ENCODE peak calls at places on chromosomes 12 and 14, in ten cellular contexts. One of them, this sample, is unnamed.

GRCh38 chr14:104827173-104828055 is 26.5 kb downstream of the ZBTB42 start:
- DNase-seq in omental fat pad: no peak
- DNase-seq in non-pigmented ciliary epithelial cell: no peak
- DNase-seq in naive thymus-derived CD8-positive, alpha-beta T cell: peak
- DNase-seq in upper lobe of right lung: peak
- DNase-seq in RCC 7860: no peak
- DNase-seq in HCEC 1CT: peak
- DNase-seq in lung: peak
- DNase-seq in stimulated activated CD4-positive, alpha-beta T cell treated with anti-CD3 and anti-CD28 coated beads, Interleukin-2, amount 100 ng/mL, for 4 hours: no peak
- DNase-seq in foreskin fibroblast: peak
- DNase-seq in this sample: peak

GRCh38 chr14:31476131-31476917 is 11.5 kb downstream of the GPR33 start:
- DNase-seq in naive thymus-derived CD8-positive, alpha-beta T cell: no peak
- DNase-seq in HCEC 1CT: no peak
- DNase-seq in foreskin fibroblast: peak
- DNase-seq in upper lobe of right lung: no peak
- DNase-seq in stimulated activated CD4-positive, alpha-beta T cell treated with anti-CD3 and anti-CD28 coated beads, Interleukin-2, amount 100 ng/mL, for 4 hours: no peak
- DNase-seq in omental fat pad: no peak
- DNase-seq in non-pigmented ciliary epithelial cell: no peak
- DNase-seq in lung: no peak
- DNase-seq in RCC 7860: no peak
- DNase-seq in this sample: no peak

GRCh38 chr12:2057041-2057792 is 4.4 kb downstream of the CACNA1C start:
- DNase-seq in RCC 7860: peak
- DNase-seq in omental fat pad: no peak
- DNase-seq in stimulated activated CD4-positive, alpha-beta T cell treated with anti-CD3 and anti-CD28 coated beads, Interleukin-2, amount 100 ng/mL, for 4 hours: no peak
- DNase-seq in lung: no peak
- DNase-seq in foreskin fibroblast: peak
- DNase-seq in non-pigmented ciliary epithelial cell: no peak
- DNase-seq in upper lobe of right lung: no peak
- DNase-seq in naive thymus-derived CD8-positive, alpha-beta T cell: no peak
- DNase-seq in HCEC 1CT: peak
- DNase-seq in this sample: peak

GRCh38 chr14:53060046-53060445 is 93.1 kb downstream of the DDHD1 start:
- DNase-seq in upper lobe of right lung: no peak
- DNase-seq in foreskin fibroblast: peak
- DNase-seq in non-pigmented ciliary epithelial cell: no peak
- DNase-seq in stimulated activated CD4-positive, alpha-beta T cell treated with anti-CD3 and anti-CD28 coated beads, Interleukin-2, amount 100 ng/mL, for 4 hours: no peak
- DNase-seq in RCC 7860: no peak
- DNase-seq in lung: no peak
- DNase-seq in naive thymus-derived CD8-positive, alpha-beta T cell: no peak
- DNase-seq in omental fat pad: no peak
- DNase-seq in HCEC 1CT: peak
- DNase-seq in this sample: no peak

GRCh38 chr14:87529081-87529480 is 463.9 kb downstream of the GALC start:
- DNase-seq in stimulated activated CD4-positive, alpha-beta T cell treated with anti-CD3 and anti-CD28 coated beads, Interleukin-2, amount 100 ng/mL, for 4 hours: no peak
- DNase-seq in foreskin fibroblast: no peak
- DNase-seq in upper lobe of right lung: no peak
- DNase-seq in lung: no peak
- DNase-seq in omental fat pad: no peak
- DNase-seq in HCEC 1CT: no peak
- DNase-seq in RCC 7860: no peak
- DNase-seq in naive thymus-derived CD8-positive, alpha-beta T cell: no peak
- DNase-seq in non-pigmented ciliary epithelial cell: no peak
- DNase-seq in this sample: no peak

GRCh38 chr14:101708853-101709532 is 52.5 kb upstream of the PPP2R5C start:
- DNase-seq in non-pigmented ciliary epithelial cell: no peak
- DNase-seq in upper lobe of right lung: no peak
- DNase-seq in omental fat pad: no peak
- DNase-seq in lung: no peak
- DNase-seq in stimulated activated CD4-positive, alpha-beta T cell treated with anti-CD3 and anti-CD28 coated beads, Interleukin-2, amount 100 ng/mL, for 4 hours: no peak
- DNase-seq in RCC 7860: no peak
- DNase-seq in foreskin fibroblast: no peak
- DNase-seq in HCEC 1CT: no peak
- DNase-seq in naive thymus-derived CD8-positive, alpha-beta T cell: no peak
- DNase-seq in this sample: no peak

GRCh38 chr14:99718811-99719192 is 34.7 kb downstream of the CYP46A1 start:
- DNase-seq in HCEC 1CT: no peak
- DNase-seq in foreskin fibroblast: no peak
- DNase-seq in lung: no peak
- DNase-seq in omental fat pad: no peak
- DNase-seq in upper lobe of right lung: no peak
- DNase-seq in RCC 7860: no peak
- DNase-seq in naive thymus-derived CD8-positive, alpha-beta T cell: no peak
- DNase-seq in non-pigmented ciliary epithelial cell: no peak
- DNase-seq in stimulated activated CD4-positive, alpha-beta T cell treated with anti-CD3 and anti-CD28 coated beads, Interleukin-2, amount 100 ng/mL, for 4 hours: no peak
- DNase-seq in this sample: no peak

GRCh38 chr12:87329076-87329863 is 699.9 kb downstream of the C12orf50 start:
- DNase-seq in omental fat pad: no peak
- DNase-seq in naive thymus-derived CD8-positive, alpha-beta T cell: no peak
- DNase-seq in lung: no peak
- DNase-seq in RCC 7860: no peak
- DNase-seq in foreskin fibroblast: no peak
- DNase-seq in upper lobe of right lung: no peak
- DNase-seq in stimulated activated CD4-positive, alpha-beta T cell treated with anti-CD3 and anti-CD28 coated beads, Interleukin-2, amount 100 ng/mL, for 4 hours: no peak
- DNase-seq in HCEC 1CT: no peak
- DNase-seq in non-pigmented ciliary epithelial cell: no peak
- DNase-seq in this sample: no peak

GRCh38 chr12:90020006-90020405 is 311.4 kb upstream of the ATP2B1 start:
- DNase-seq in omental fat pad: no peak
- DNase-seq in foreskin fibroblast: peak
- DNase-seq in naive thymus-derived CD8-positive, alpha-beta T cell: no peak
- DNase-seq in lung: no peak
- DNase-seq in stimulated activated CD4-positive, alpha-beta T cell treated with anti-CD3 and anti-CD28 coated beads, Interleukin-2, amount 100 ng/mL, for 4 hours: no peak
- DNase-seq in upper lobe of right lung: no peak
- DNase-seq in HCEC 1CT: peak
- DNase-seq in non-pigmented ciliary epithelial cell: no peak
- DNase-seq in RCC 7860: no peak
- DNase-seq in this sample: no peak

GRCh38 chr14:50766338-50766886 is 64.5 kb downstream of the NIN start:
- DNase-seq in non-pigmented ciliary epithelial cell: no peak
- DNase-seq in HCEC 1CT: peak
- DNase-seq in stimulated activated CD4-positive, alpha-beta T cell treated with anti-CD3 and anti-CD28 coated beads, Interleukin-2, amount 100 ng/mL, for 4 hours: no peak
- DNase-seq in lung: no peak
- DNase-seq in upper lobe of right lung: no peak
- DNase-seq in omental fat pad: no peak
- DNase-seq in foreskin fibroblast: peak
- DNase-seq in naive thymus-derived CD8-positive, alpha-beta T cell: no peak
- DNase-seq in RCC 7860: no peak
- DNase-seq in this sample: no peak